ENCODE peak calls at places on chromosomes 3 and 15, in nine cellular contexts. E is NB4, P is mesothelial cell of epicardium, S is heart left ventricle, U is stomach, V is lower leg skin, J is testis, R is pancreas, Z is right lobe of liver. A is an unnamed sample.

GRCh38 chr15:71465109-71465508 is 345.2 kb upstream of the NR2E3 start:
- DNase-seq in U (no peak), P (no peak), E (no peak), S (no peak), J (no peak), V (no peak), R (no peak), Z (no peak), A (no peak)

GRCh38 chr3:53628546-53629395 is 134.4 kb downstream of the CACNA1D start:
- DNase-seq in R (no peak), U (peak), E (no peak), V (no peak), S (no peak), Z (no peak), J (no peak), P (no peak), A (no peak)

GRCh38 chr3:48119495-48120193 is 68.6 kb downstream of the CDC25A start:
- DNase-seq in Z (peak), S (peak), U (peak), E (no peak), J (peak), P (no peak), R (no peak), V (no peak), A (no peak)

GRCh38 chr3:102473648-102474047 is 38.8 kb downstream of the ZPLD1 start:
- DNase-seq in S (no peak), J (no peak), V (no peak), U (no peak), P (no peak), Z (no peak), E (no peak), R (no peak), A (no peak)

GRCh38 chr3:139793408-139793807 is 115.6 kb upstream of the NMNAT3 start:
- DNase-seq in U (no peak), R (no peak), E (no peak), Z (no peak), S (no peak), V (no peak), P (no peak), J (no peak), A (no peak)

GRCh38 chr15:42121021-42121420 is 26.7 kb upstream of the PLA2G4D start:
- DNase-seq in V (no peak), E (peak), R (no peak), P (no peak), Z (no peak), U (no peak), S (no peak), J (no peak), A (no peak)

GRCh38 chr3:64223809-64224570 is 1.3 kb downstream of the PRICKLE2 start:
- DNase-seq in U (no peak), P (no peak), J (peak), S (no peak), R (no peak), V (no peak), Z (no peak), E (no peak), A (no peak)

GRCh38 chr15:67224889-67225288 is 29.6 kb downstream of the AAGAB start:
- DNase-seq in V (no peak), R (no peak), U (no peak), P (no peak), E (no peak), Z (no peak), S (no peak), J (no peak), A (no peak)

GRCh38 chr15:49082960-49083359 is 36.7 kb upstream of the SECISBP2L start:
- DNase-seq in V (no peak), Z (no peak), P (no peak), E (no peak), U (no peak), R (no peak), S (no peak), J (no peak), A (no peak)

GRCh38 chr3:8996681-8997121 is 33.4 kb upstream of the RAD18 start:
- DNase-seq in Z (no peak), V (peak), R (no peak), P (no peak), U (peak), E (no peak), S (peak), J (peak), A (no peak)

GRCh38 chr3:52216585-52217408 is 8.6 kb downstream of the TLR9 start:
- DNase-seq in Z (peak), R (peak), V (peak), S (peak), P (no peak), J (no peak), U (peak), E (peak), A (no peak)

GRCh38 chr15:101047301-101047781 is 128.2 kb downstream of the LRRK1 start:
- DNase-seq in R (no peak), E (no peak), J (peak), U (peak), S (peak), Z (peak), V (peak), P (peak), A (peak)

GRCh38 chr15:82890338-82891024 is 62.0 kb downstream of the HOMER2 start:
- DNase-seq in U (no peak), V (no peak), E (no peak), S (no peak), J (no peak), R (peak), P (no peak), Z (no peak), A (no peak)

GRCh38 chr3:72369681-72370080 is 478.6 kb downstream of the SHQ1 start:
- DNase-seq in J (no peak), U (no peak), E (no peak), S (no peak), P (no peak), R (no peak), Z (no peak), V (no peak), A (no peak)

GRCh38 chr15:81813215-81813614 is 232.6 kb downstream of the MEX3B start:
- DNase-seq in P (no peak), U (no peak), V (no peak), Z (no peak), R (no peak), E (no peak), J (no peak), S (no peak), A (no peak)

GRCh38 chr15:46413799-46414198 is 779.0 kb downstream of the SQOR start:
- DNase-seq in R (no peak), J (no peak), S (no peak), V (no peak), P (no peak), U (no peak), Z (no peak), E (no peak), A (no peak)

GRCh38 chr3:158570999-158571702 is at the start of gene MLF1:
- DNase-seq in E (no peak), U (peak), J (peak), Z (peak), V (peak), P (peak), R (peak), S (peak), A (peak)

GRCh38 chr3:138097192-138097829 is 18.1 kb downstream of the DZIP1L start:
- DNase-seq in S (no peak), Z (no peak), P (no peak), U (no peak), J (no peak), R (no peak), E (peak), V (no peak), A (no peak)
- TF ChIP-seq CTCF in S (no peak), Z (no peak), P (peak), U (no peak), J (no peak), R (peak), E (peak), V (no peak), A (peak)

DNA sequence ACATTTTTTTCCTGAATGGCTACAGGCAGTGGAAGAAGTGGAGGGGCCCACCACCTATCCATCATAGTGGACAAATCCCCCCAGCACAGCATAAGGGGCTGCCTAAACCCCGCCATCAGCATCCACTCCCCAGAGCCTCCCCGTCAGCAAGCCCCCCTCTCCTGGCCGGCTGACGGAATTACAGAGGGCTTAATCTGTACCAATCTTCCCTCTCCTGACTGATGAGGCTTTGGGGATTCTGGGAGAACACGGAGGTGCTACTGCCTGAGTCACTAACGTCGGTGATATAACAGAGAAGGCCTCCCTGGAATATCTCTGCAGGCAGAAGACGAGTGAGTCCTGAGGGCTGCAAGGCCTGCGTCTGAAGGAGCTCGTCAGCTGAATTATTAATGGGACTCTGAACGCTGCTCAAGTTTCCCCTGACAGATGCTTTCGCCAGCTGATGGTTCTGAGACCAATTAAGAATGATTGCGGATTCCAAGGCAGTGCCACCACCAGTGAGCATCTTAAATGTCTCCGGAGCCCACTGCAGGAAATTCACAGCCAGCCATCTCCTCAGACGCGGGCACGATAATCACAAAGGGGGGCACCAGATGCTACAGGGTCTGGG is 147.7 kb downstream of the XXYLT1 start:
- DNase-seq in Z (no peak), R (no peak), J (no peak), E (no peak), S (no peak), V (no peak), U (no peak), P (no peak), A (no peak)
- TF ChIP-seq CTCF in Z (no peak), R (no peak), J (no peak), E (no peak), S (no peak), V (no peak), U (no peak), P (no peak), A (peak)

GRCh38 chr3:157534725-157535161 is 31.5 kb upstream of the VEPH1 start:
- DNase-seq in R (no peak), P (no peak), U (no peak), V (no peak), J (no peak), E (no peak), Z (no peak), S (no peak), A (no peak)
- TF ChIP-seq CTCF in R (no peak), P (no peak), U (no peak), V (no peak), J (no peak), E (no peak), Z (no peak), S (no peak), A (no peak)

GRCh38 chr3:185069583-185070030 is 83.3 kb downstream of the C3orf70 start:
- DNase-seq in P (no peak), R (no peak), U (no peak), S (no peak), V (no peak), Z (no peak), J (no peak), E (peak), A (no peak)
- TF ChIP-seq CTCF in P (no peak), R (no peak), U (no peak), S (no peak), V (no peak), Z (no peak), J (no peak), E (no peak), A (peak)

GRCh38 chr3:33064929-33065328 is 32.0 kb downstream of the GLB1 start:
- DNase-seq in J (no peak), S (no peak), E (peak), Z (no peak), V (no peak), U (no peak), R (no peak), P (no peak), A (no peak)
- TF ChIP-seq CTCF in J (no peak), S (no peak), E (peak), Z (peak), V (no peak), U (peak), R (no peak), P (no peak), A (no peak)

GRCh38 chr3:24365168-24365567 is 129.5 kb downstream of the THRB start:
- DNase-seq in V (no peak), Z (peak), R (peak), U (peak), P (no peak), S (peak), J (no peak), E (peak), A (no peak)
- TF ChIP-seq CTCF in V (no peak), Z (peak), R (no peak), U (no peak), P (no peak), S (peak), J (no peak), E (no peak), A (no peak)

GRCh38 chr3:14369675-14370669 is 32.4 kb upstream of the SLC6A6 start:
- DNase-seq in V (no peak), J (no peak), R (peak), S (no peak), U (peak), E (no peak), P (no peak), Z (no peak), A (no peak)
- TF ChIP-seq CTCF in V (no peak), J (no peak), R (no peak), S (no peak), U (peak), E (no peak), P (no peak), Z (peak), A (no peak)

GRCh38 chr15:60660290-60661051 is 181.5 kb upstream of the ICE2 start:
- DNase-seq in E (no peak), S (peak), R (no peak), P (no peak), Z (no peak), J (peak), U (no peak), V (no peak), A (no peak)
- TF ChIP-seq CTCF in E (no peak), S (no peak), R (no peak), P (no peak), Z (no peak), J (no peak), U (no peak), V (no peak), A (no peak)

GRCh38 chr15:91949361-91949760 is 95.9 kb downstream of the SLCO3A1 start:
- DNase-seq in P (no peak), Z (no peak), R (no peak), E (no peak), V (no peak), S (no peak), U (no peak), J (no peak), A (no peak)

GRCh38 chr15:91953432-91953831 is 99.9 kb downstream of the SLCO3A1 start:
- DNase-seq in P (no peak), V (peak), J (no peak), U (no peak), S (no peak), Z (no peak), E (no peak), R (no peak), A (no peak)

GRCh38 chr15:91952216-91952615 is 98.7 kb downstream of the SLCO3A1 start:
- DNase-seq in J (no peak), V (no peak), E (no peak), Z (no peak), R (no peak), P (no peak), S (no peak), U (no peak), A (no peak)

GRCh38 chr15:91950054-91950453 is 96.5 kb downstream of the SLCO3A1 start:
- DNase-seq in V (no peak), Z (no peak), P (no peak), S (no peak), J (no peak), R (no peak), E (no peak), U (no peak), A (no peak)

DNA sequence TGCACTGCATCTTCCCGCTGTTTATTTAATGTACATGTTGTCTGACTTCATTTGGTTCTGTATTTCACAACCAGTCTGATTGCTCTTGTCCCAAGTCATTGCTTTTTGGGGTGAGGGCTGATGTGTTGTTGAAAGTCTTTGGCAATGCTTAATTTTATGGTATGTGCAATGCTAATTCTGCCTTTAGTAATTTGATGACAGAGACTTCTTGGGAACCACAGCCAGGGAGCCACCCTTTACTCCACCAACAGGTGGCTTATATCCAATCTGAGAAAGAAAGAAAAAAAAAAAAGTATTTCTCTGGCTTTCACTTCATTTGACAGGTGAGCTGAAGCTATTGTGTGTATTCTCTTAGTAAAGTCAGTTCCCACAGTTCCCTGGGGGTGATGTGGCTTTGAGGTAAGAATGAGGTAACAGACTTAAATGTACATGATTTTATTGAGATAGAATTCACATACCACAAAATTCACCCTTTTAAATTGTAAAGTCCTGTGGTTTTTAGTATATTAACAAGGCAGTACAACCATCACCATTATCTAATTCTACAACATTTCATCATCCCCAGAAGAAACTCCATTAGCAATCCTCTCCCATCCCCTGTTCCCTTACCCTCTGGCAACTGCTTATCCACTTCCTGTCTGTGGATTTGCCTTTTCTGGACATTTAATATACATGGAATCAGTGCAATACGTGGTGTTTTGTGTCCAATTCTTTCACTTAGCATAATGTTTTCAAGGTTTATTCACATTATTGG is 97.3 kb downstream of the SLCO3A1 start:
- DNase-seq in Z (no peak), S (no peak), U (no peak), P (no peak), R (no peak), E (peak), J (no peak), V (no peak), A (no peak)
- TF ChIP-seq CTCF in Z (no peak), S (no peak), U (no peak), P (no peak), R (no peak), E (no peak), J (no peak), V (no peak), A (peak)

GRCh38 chr3:56302417-56302816 is 165.8 kb downstream of the ERC2 start:
- DNase-seq in V (no peak), Z (no peak), E (peak), R (no peak), J (no peak), U (no peak), S (no peak), P (no peak), A (no peak)
- TF ChIP-seq CTCF in V (no peak), Z (peak), E (peak), R (no peak), J (no peak), U (no peak), S (no peak), P (peak), A (peak)

A was measured in type B pancreatic cell.